ENCODE peak calls at places on chromosomes 2 and 18, in seven cellular contexts. L, P, F, T, U, K and Q are unnamed samples.

GRCh38 chr2:241225983-241226382 is 37.5 kb downstream of the ANO7 start:
- DNase-seq in P (no peak), F (no peak), T (no peak), U (no peak), K (no peak), L (no peak), Q (no peak)

GRCh38 chr2:124347209-124347608 is 322.1 kb downstream of the CNTNAP5 start:
- DNase-seq in L (no peak), P (no peak), F (no peak), U (no peak), T (no peak), K (no peak), Q (no peak)

GRCh38 chr2:72676341-72677025 is 149.3 kb downstream of the EXOC6B start:
- DNase-seq in L (no peak), F (no peak), T (no peak), U (no peak), P (no peak), K (no peak), Q (no peak)

GRCh38 chr2:96916156-96917007 is 46.5 kb upstream of the SEMA4C start:
- DNase-seq in P (no peak), L (no peak), T (no peak), U (peak; percentile 77), F (no peak), K (no peak), Q (no peak)

GRCh38 chr18:63986885-63987284 is 17.0 kb downstream of the SERPINB8 start:
- DNase-seq in K (no peak), F (no peak), T (no peak), U (no peak), L (no peak), P (no peak), Q (no peak)

GRCh38 chr2:9629222-9630000 is 1.4 kb downstream of the YWHAQ start:
- DNase-seq in L (no peak), U (no peak), F (no peak), K (no peak), T (no peak), P (no peak), Q (no peak)

GRCh38 chr2:143294068-143294467 is 164.8 kb downstream of the ARHGAP15 start:
- DNase-seq in P (no peak), U (no peak), T (no peak), K (no peak), L (no peak), F (no peak), Q (no peak)

GRCh38 chr2:11133238-11133935 is 21.9 kb upstream of the SLC66A3 start:
- DNase-seq in K (no peak), U (no peak), L (no peak), T (no peak), P (no peak), F (no peak), Q (no peak)

GRCh38 chr2:37276291-37276690 is 44.8 kb downstream of the NDUFAF7 start:
- DNase-seq in P (no peak), U (no peak), L (no peak), F (no peak), T (no peak), K (no peak), Q (no peak)

GRCh38 chr2:5766051-5766450 is 73.9 kb downstream of the SOX11 start:
- DNase-seq in U (no peak), K (no peak), T (no peak), F (no peak), P (no peak), L (peak; percentile 70), Q (no peak)

GRCh38 chr2:85589982-85590791 is 5.4 kb upstream of the RNF181 start:
- DNase-seq in P (peak; percentile 35), L (peak; percentile 79), F (no peak), U (no peak), T (peak; percentile 87), K (no peak), Q (no peak)

GRCh38 chr2:106020032-106020431 is 174.1 kb downstream of the UXS1 start:
- DNase-seq in P (no peak), K (no peak), T (no peak), U (no peak), F (no peak), L (no peak), Q (no peak)

GRCh38 chr2:75168186-75168585 is 31.1 kb downstream of the TACR1 start:
- DNase-seq in T (no peak), U (no peak), P (no peak), L (no peak), F (no peak), K (no peak), Q (no peak)

GRCh38 chr2:119678021-119678656 is 862 bp upstream of the TMEM177 start:
- DNase-seq in L (no peak), T (no peak), P (no peak), K (no peak), U (no peak), F (peak; percentile 12), Q (peak; percentile 22)

GRCh38 chr2:231016576-231017249 is 20.6 kb upstream of the C2orf72 start:
- DNase-seq in F (no peak), K (no peak), L (no peak), T (no peak), P (no peak), U (no peak), Q (no peak)

GRCh38 chr18:79518683-79519128 is 123.0 kb downstream of the NFATC1 start:
- DNase-seq in U (no peak), L (no peak), T (no peak), K (no peak), F (no peak), P (peak; percentile 2), Q (no peak)

GRCh38 chr18:6200375-6200774 is 214.3 kb downstream of the L3MBTL4 start:
- DNase-seq in L (no peak), U (no peak), T (no peak), K (no peak), F (no peak), P (no peak), Q (no peak)